ENCODE peak calls at places on chromosomes 16 and 17, in eight cellular contexts. V is brain microvascular endothelial cell, O is spleen, C is mesothelial cell of epicardium, L is T-helper 2 cell, H is hypothalamus, F is GM13976, J is ovary. D is an unnamed sample.

GRCh38 chr16:26666486-26666885 is 400.2 kb upstream of the C16orf82 start:
- DNase-seq in L (peak; percentile 46), C (no peak), V (no peak), J (no peak), O (no peak), H (no peak), F (no peak), D (no peak)

GRCh38 chr17:17151541-17151940 is 54.6 kb downstream of the PLD6 start:
- DNase-seq in H (no peak), O (no peak), J (no peak), V (peak; percentile 15), C (no peak), L (no peak), F (no peak), D (no peak)

GRCh38 chr17:40854175-40854814 is 12.7 kb downstream of the KRT12 start:
- DNase-seq in O (no peak), V (peak; percentile 63), F (no peak), H (no peak), C (no peak), L (no peak), J (no peak), D (no peak)

GRCh38 chr17:82006468-82007227 is 16.0 kb downstream of the CENPX start:
- DNase-seq in J (no peak), H (peak; percentile 29), V (no peak), F (no peak), C (no peak), O (no peak), L (no peak), D (no peak)

GRCh38 chr16:25176136-25176535 is 40.6 kb upstream of the AQP8 start:
- DNase-seq in C (no peak), H (no peak), J (no peak), V (no peak), L (no peak), O (no peak), F (no peak), D (no peak)

GRCh38 chr17:8581002-8581658 is 49.4 kb downstream of the MYH10 start:
- DNase-seq in V (no peak), H (no peak), F (peak; percentile 45), L (no peak), J (no peak), O (no peak), C (no peak), D (no peak)

GRCh38 chr16:84976644-84977400 is 34.5 kb downstream of the ZDHHC7 start:
- DNase-seq in V (no peak), L (no peak), H (peak; percentile 42), C (no peak), F (no peak), O (no peak), J (no peak), D (no peak)

GRCh38 chr17:78127888-78128615 is 503 bp downstream of the TMC6 start:
- DNase-seq in V (no peak), L (no peak), F (no peak), H (peak; percentile 58), O (peak; percentile 90), J (no peak), C (peak; percentile 70), D (peak; percentile 26)

GRCh38 chr17:4480929-4481898 is 17.5 kb upstream of the SPNS2 start:
- DNase-seq in H (no peak), L (peak; percentile 27), V (no peak), O (peak; percentile 86), F (peak; percentile 72), J (no peak), C (no peak), D (peak; percentile 47)

GRCh38 chr17:21295036-21295952 is 10.8 kb downstream of the MAP2K3 start:
- DNase-seq in C (no peak), F (peak; percentile 44), L (no peak), J (no peak), O (no peak), V (no peak), H (no peak), D (no peak)

GRCh38 chr17:48568499-48569259 is 9.5 kb downstream of the HOXB4 start:
- DNase-seq in J (no peak), F (no peak), O (no peak), C (no peak), H (no peak), L (no peak), V (no peak), D (no peak)